ENCODE peak calls at places on chromosome 12, in seven cellular contexts. R is left cardiac atrium; J is SJCRH30; M is SHP77; D is germinal center; N is breast epithelium; H is stimulated activated effector memory CD8-positive, alpha-beta T cell treated with anti-CD3 and anti-CD28 coated beads, Interleukin-12 subunit alpha, Interleukin-12 subunit beta, amount 100 ng/mL, for 72 hours. K is an unnamed sample.

GRCh38 chr12:65565601-65566560 is 258.4 kb upstream of the HMGA2 start:
- DNase-seq in R (no peak), J (peak), M (no peak), N (no peak), D (no peak), H (no peak), K (peak)

GRCh38 chr12:92745874-92746553 is 43.2 kb downstream of the PLEKHG7 start:
- DNase-seq in D (no peak), J (peak), N (no peak), H (no peak), M (peak), R (peak), K (peak)

GRCh38 chr12:126069549-126070165 is 1004.4 kb downstream of the AACS start:
- DNase-seq in D (peak), M (peak), R (no peak), H (peak), J (peak), N (no peak), K (peak)

GRCh38 chr12:27906658-27907473 is 65.7 kb downstream of the PTHLH start:
- DNase-seq in R (no peak), H (no peak), D (no peak), J (no peak), N (no peak), M (no peak), K (peak)

GRCh38 chr12:108152179-108152538 is 23.1 kb downstream of the WSCD2 start:
- DNase-seq in R (no peak), M (no peak), H (no peak), J (no peak), D (no peak), N (no peak), K (no peak)

GRCh38 chr12:92021665-92022033 is 124.0 kb downstream of the BTG1 start:
- DNase-seq in J (peak), H (no peak), N (no peak), D (no peak), R (no peak), M (no peak), K (no peak)

GRCh38 chr12:70606001-70606400 is 31.2 kb downstream of the PTPRB start:
- DNase-seq in H (no peak), J (no peak), M (no peak), D (no peak), R (no peak), N (no peak), K (no peak)

GRCh38 chr12:127130506-127131100 is 1136.4 kb upstream of the TMEM132C start:
- DNase-seq in H (no peak), R (no peak), D (no peak), M (no peak), J (no peak), N (no peak), K (no peak)

GRCh38 chr12:53481957-53482586 is 17.2 kb downstream of the MAP3K12 start:
- DNase-seq in J (no peak), M (no peak), H (no peak), N (no peak), D (peak), R (no peak), K (no peak)

K was measured in adipocyte.